ENCODE peak calls at places on chromosomes 7 and 10, in six cellular contexts. One of them, this sample, is unnamed.

GRCh38 chr10:116809528-116810500 is 39.5 kb upstream of the ENO4 start:
- DNase-seq in lung: no peak
- DNase-seq in uterus: no peak
- DNase-seq in fibroblast of pulmonary artery: peak; percentile 6
- DNase-seq in ascending aorta: no peak
- DNase-seq in dorsolateral prefrontal cortex: no peak
- DNase-seq in this sample: no peak

GRCh38 chr10:86481761-86482160 is 39.8 kb downstream of the WAPL start:
- DNase-seq in dorsolateral prefrontal cortex: no peak
- DNase-seq in lung: no peak
- DNase-seq in uterus: no peak
- DNase-seq in fibroblast of pulmonary artery: no peak
- DNase-seq in ascending aorta: no peak
- DNase-seq in this sample: no peak

GRCh38 chr10:97025613-97026242 is 160.0 kb downstream of the SLIT1 start:
- DNase-seq in uterus: peak; percentile 30
- DNase-seq in fibroblast of pulmonary artery: peak; percentile 63
- DNase-seq in dorsolateral prefrontal cortex: peak; percentile 28
- DNase-seq in lung: peak; percentile 61
- DNase-seq in ascending aorta: peak; percentile 75
- DNase-seq in this sample: peak; percentile 43

GRCh38 chr10:95517536-95518454 is 43.4 kb downstream of the SORBS1 start:
- DNase-seq in uterus: no peak
- DNase-seq in ascending aorta: no peak
- DNase-seq in fibroblast of pulmonary artery: peak; percentile 75
- DNase-seq in lung: no peak
- DNase-seq in dorsolateral prefrontal cortex: no peak
- DNase-seq in this sample: peak; percentile 32

GRCh38 chr7:30470783-30471182 is 7.8 kb downstream of the NOD1 start:
- DNase-seq in ascending aorta: peak; percentile 77
- DNase-seq in lung: peak; percentile 85
- DNase-seq in dorsolateral prefrontal cortex: no peak
- DNase-seq in fibroblast of pulmonary artery: peak; percentile 88
- DNase-seq in uterus: peak; percentile 81
- DNase-seq in this sample: peak; percentile 90

GRCh38 chr7:116752305-116753074 is 80.5 kb downstream of the MET start:
- DNase-seq in fibroblast of pulmonary artery: no peak
- DNase-seq in lung: no peak
- DNase-seq in uterus: no peak
- DNase-seq in ascending aorta: no peak
- DNase-seq in dorsolateral prefrontal cortex: no peak
- DNase-seq in this sample: no peak

GRCh38 chr10:78964952-78965633 is 103.7 kb upstream of the ZMIZ1 start:
- DNase-seq in dorsolateral prefrontal cortex: peak; percentile 48
- DNase-seq in lung: no peak
- DNase-seq in uterus: no peak
- DNase-seq in fibroblast of pulmonary artery: no peak
- DNase-seq in ascending aorta: no peak
- DNase-seq in this sample: no peak

GRCh38 chr7:151518105-151518780 is 1.5 kb downstream of the RHEB start:
- DNase-seq in uterus: peak; percentile 62
- DNase-seq in fibroblast of pulmonary artery: peak; percentile 37
- DNase-seq in lung: peak; percentile 31
- DNase-seq in dorsolateral prefrontal cortex: peak; percentile 35
- DNase-seq in ascending aorta: peak; percentile 71
- DNase-seq in this sample: peak; percentile 39

GRCh38 chr10:116212756-116213155 is 60.2 kb downstream of the GFRA1 start:
- DNase-seq in uterus: no peak
- DNase-seq in lung: no peak
- DNase-seq in fibroblast of pulmonary artery: no peak
- DNase-seq in ascending aorta: no peak
- DNase-seq in dorsolateral prefrontal cortex: no peak
- DNase-seq in this sample: no peak

GRCh38 chr7:130446285-130446684 is 5.5 kb upstream of the CEP41 start:
- DNase-seq in dorsolateral prefrontal cortex: no peak
- DNase-seq in fibroblast of pulmonary artery: no peak
- DNase-seq in uterus: no peak
- DNase-seq in ascending aorta: no peak
- DNase-seq in lung: no peak
- DNase-seq in this sample: no peak

GRCh38 chr10:126902157-126902556 is 3.1 kb upstream of the DOCK1 start:
- DNase-seq in uterus: no peak
- DNase-seq in fibroblast of pulmonary artery: peak; percentile 63
- DNase-seq in lung: peak; percentile 41
- DNase-seq in dorsolateral prefrontal cortex: no peak
- DNase-seq in ascending aorta: no peak
- DNase-seq in this sample: peak; percentile 64

GRCh38 chr10:70190581-70190980 is 20.3 kb upstream of the SAR1A start:
- DNase-seq in uterus: no peak
- DNase-seq in lung: no peak
- DNase-seq in ascending aorta: no peak
- DNase-seq in fibroblast of pulmonary artery: no peak
- DNase-seq in dorsolateral prefrontal cortex: no peak
- DNase-seq in this sample: peak; percentile 34

GRCh38 chr10:87659571-87660483 is at the start of gene PAPSS2:
- DNase-seq in dorsolateral prefrontal cortex: peak; percentile 11
- DNase-seq in ascending aorta: peak; percentile 74
- DNase-seq in lung: peak; percentile 73
- DNase-seq in fibroblast of pulmonary artery: peak; percentile 83
- DNase-seq in uterus: peak; percentile 43
- DNase-seq in this sample: peak; percentile 72

GRCh38 chr10:132369636-132370185 is 27.3 kb upstream of the PWWP2B start:
- DNase-seq in fibroblast of pulmonary artery: no peak
- DNase-seq in dorsolateral prefrontal cortex: no peak
- DNase-seq in ascending aorta: no peak
- DNase-seq in uterus: no peak
- DNase-seq in lung: no peak
- DNase-seq in this sample: no peak

GRCh38 chr7:5776894-5777645 is 4.4 kb downstream of the RNF216 start:
- DNase-seq in dorsolateral prefrontal cortex: no peak
- DNase-seq in uterus: no peak
- DNase-seq in lung: no peak
- DNase-seq in fibroblast of pulmonary artery: no peak
- DNase-seq in ascending aorta: no peak
- DNase-seq in this sample: no peak

GRCh38 chr10:114566064-114566463 is 92.0 kb downstream of the ABLIM1 start:
- DNase-seq in dorsolateral prefrontal cortex: no peak
- DNase-seq in lung: no peak
- DNase-seq in ascending aorta: no peak
- DNase-seq in fibroblast of pulmonary artery: no peak
- DNase-seq in uterus: no peak
- DNase-seq in this sample: no peak
- H3K4me3 ChIP-seq in dorsolateral prefrontal cortex: no peak overlapping the region
- H3K4me3 ChIP-seq in lung: no peak overlapping the region
- H3K4me3 ChIP-seq in ascending aorta: no peak overlapping the region
- H3K4me3 ChIP-seq in fibroblast of pulmonary artery: no peak overlapping the region
- H3K4me3 ChIP-seq in uterus: no peak overlapping the region
- H3K4me3 ChIP-seq in this sample: no peak overlapping the region

DNA sequence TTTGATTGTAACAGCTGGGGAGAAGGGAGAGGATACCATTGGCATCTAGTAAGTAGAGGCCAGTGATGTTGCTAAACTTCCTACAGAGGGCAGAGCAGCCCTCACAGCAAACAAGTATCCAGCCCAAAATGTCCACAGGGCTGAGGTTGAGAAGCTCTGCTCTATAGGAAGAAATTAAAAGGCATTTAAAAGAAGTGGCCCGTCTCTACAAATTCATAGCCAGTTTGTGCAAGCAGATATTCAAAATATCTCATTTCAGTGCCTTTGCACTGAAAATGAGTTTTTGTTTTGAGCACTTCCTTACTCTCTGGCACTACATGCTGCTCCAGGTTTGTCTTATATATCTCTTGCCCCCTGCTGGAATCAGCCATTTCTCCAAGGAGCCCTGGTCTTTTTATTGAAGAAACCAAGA is 330.0 kb downstream of the BBS9 start:
- DNase-seq in ascending aorta: no peak
- DNase-seq in dorsolateral prefrontal cortex: no peak
- DNase-seq in fibroblast of pulmonary artery: peak; percentile 80
- DNase-seq in uterus: no peak
- DNase-seq in lung: no peak
- DNase-seq in this sample: peak; percentile 78
- TF ChIP-seq CTCF in ascending aorta: peak; percentile 6
- TF ChIP-seq CTCF in dorsolateral prefrontal cortex: peak; percentile 48
- TF ChIP-seq CTCF in fibroblast of pulmonary artery: peak; percentile 63
- TF ChIP-seq CTCF in uterus: no peak
- TF ChIP-seq CTCF in lung: no peak
- TF ChIP-seq CTCF in this sample: peak; percentile 70

DNA sequence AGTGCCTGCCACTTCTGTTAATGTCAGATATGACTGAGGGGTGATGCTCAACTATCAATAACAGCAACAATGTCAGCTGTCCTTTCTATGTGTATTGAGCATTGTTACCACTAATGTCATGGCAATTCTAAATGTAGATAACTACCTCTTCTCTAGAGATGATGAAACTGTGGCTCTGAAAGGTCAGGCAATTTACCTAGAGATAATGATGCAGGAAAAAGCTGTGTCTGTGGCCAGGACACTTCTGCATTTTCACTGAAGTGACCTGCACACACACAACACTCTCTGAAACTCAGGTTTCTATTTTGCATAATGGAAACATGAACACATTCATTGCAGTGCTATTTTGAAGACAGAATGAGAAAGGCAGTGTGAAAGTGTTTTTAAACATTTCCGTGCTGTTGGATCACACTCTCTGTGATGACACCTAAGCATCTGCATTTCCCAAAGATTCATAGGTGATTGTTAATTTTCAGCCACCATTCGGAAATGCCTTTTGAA is 148.2 kb downstream of the KCND2 start:
- DNase-seq in lung: no peak
- DNase-seq in dorsolateral prefrontal cortex: no peak
- DNase-seq in fibroblast of pulmonary artery: no peak
- DNase-seq in uterus: no peak
- DNase-seq in ascending aorta: no peak
- DNase-seq in this sample: no peak
- H3K4me3 ChIP-seq in lung: no peak overlapping the region
- H3K4me3 ChIP-seq in dorsolateral prefrontal cortex: no peak overlapping the region
- H3K4me3 ChIP-seq in fibroblast of pulmonary artery: no peak overlapping the region
- H3K4me3 ChIP-seq in uterus: no peak overlapping the region
- H3K4me3 ChIP-seq in ascending aorta: no peak overlapping the region
- H3K4me3 ChIP-seq in this sample: no peak overlapping the region

GRCh38 chr7:128366986-128367385 is 5.5 kb upstream of the PRRT4 start:
- DNase-seq in uterus: no peak
- DNase-seq in lung: no peak
- DNase-seq in dorsolateral prefrontal cortex: no peak
- DNase-seq in ascending aorta: no peak
- DNase-seq in fibroblast of pulmonary artery: no peak
- DNase-seq in this sample: no peak

GRCh38 chr7:128364166-128364565 is 2.7 kb upstream of the PRRT4 start:
- DNase-seq in uterus: no peak
- DNase-seq in dorsolateral prefrontal cortex: no peak
- DNase-seq in ascending aorta: peak; percentile 34
- DNase-seq in fibroblast of pulmonary artery: no peak
- DNase-seq in lung: no peak
- DNase-seq in this sample: no peak

GRCh38 chr7:128366290-128366689 is 4.8 kb upstream of the PRRT4 start:
- DNase-seq in fibroblast of pulmonary artery: no peak
- DNase-seq in dorsolateral prefrontal cortex: no peak
- DNase-seq in ascending aorta: no peak
- DNase-seq in lung: no peak
- DNase-seq in uterus: no peak
- DNase-seq in this sample: no peak

GRCh38 chr7:128363261-128363721 is 1.8 kb upstream of the PRRT4 start:
- DNase-seq in dorsolateral prefrontal cortex: no peak
- DNase-seq in ascending aorta: no peak
- DNase-seq in uterus: no peak
- DNase-seq in fibroblast of pulmonary artery: no peak
- DNase-seq in lung: no peak
- DNase-seq in this sample: no peak

GRCh38 chr7:128365432-128365831 is 3.9 kb upstream of the PRRT4 start:
- DNase-seq in dorsolateral prefrontal cortex: no peak
- DNase-seq in fibroblast of pulmonary artery: no peak
- DNase-seq in ascending aorta: no peak
- DNase-seq in lung: no peak
- DNase-seq in uterus: no peak
- DNase-seq in this sample: no peak
- TF ChIP-seq CTCF in dorsolateral prefrontal cortex: no peak
- TF ChIP-seq CTCF in fibroblast of pulmonary artery: no peak
- TF ChIP-seq CTCF in ascending aorta: no peak
- TF ChIP-seq CTCF in lung: no peak
- TF ChIP-seq CTCF in uterus: no peak
- TF ChIP-seq CTCF in this sample: no peak

This sample was measured in fibroblast of the aortic adventitia.